ENCODE peak calls at places on chromosomes 7 and 10, in five cellular contexts. One of them, this sample, is unnamed.

GRCh38 chr7:155431711-155432110 is 26.2 kb upstream of the EN2 start:
- DNase-seq in activated T-cell treated with anti-CD3 and anti-CD28 coated beads, Interleukin-2, amount 50 U/mL, for 4 hours: no peak
- DNase-seq in HEK293T: no peak
- DNase-seq in right lobe of liver: no peak
- DNase-seq in ELR: no peak
- DNase-seq in this sample: no peak

GRCh38 chr10:86048973-86049372 is 317.6 kb downstream of the GRID1 start:
- DNase-seq in HEK293T: no peak
- DNase-seq in ELR: no peak
- DNase-seq in right lobe of liver: no peak
- DNase-seq in activated T-cell treated with anti-CD3 and anti-CD28 coated beads, Interleukin-2, amount 50 U/mL, for 4 hours: no peak
- DNase-seq in this sample: no peak

GRCh38 chr7:46616636-46617035 is 695.6 kb upstream of the IGFBP3 start:
- DNase-seq in activated T-cell treated with anti-CD3 and anti-CD28 coated beads, Interleukin-2, amount 50 U/mL, for 4 hours: no peak
- DNase-seq in ELR: peak; percentile 25
- DNase-seq in HEK293T: no peak
- DNase-seq in right lobe of liver: no peak
- DNase-seq in this sample: no peak

GRCh38 chr10:44990302-44990655 is 10.4 kb upstream of the ZNF22 start:
- DNase-seq in right lobe of liver: no peak
- DNase-seq in HEK293T: no peak
- DNase-seq in activated T-cell treated with anti-CD3 and anti-CD28 coated beads, Interleukin-2, amount 50 U/mL, for 4 hours: no peak
- DNase-seq in ELR: no peak
- DNase-seq in this sample: no peak

GRCh38 chr10:20265146-20265545 is 448.9 kb downstream of the PLXDC2 start:
- DNase-seq in ELR: no peak
- DNase-seq in HEK293T: no peak
- DNase-seq in activated T-cell treated with anti-CD3 and anti-CD28 coated beads, Interleukin-2, amount 50 U/mL, for 4 hours: no peak
- DNase-seq in right lobe of liver: no peak
- DNase-seq in this sample: no peak

GRCh38 chr7:36905836-36906235 is 181.5 kb upstream of the AOAH start:
- DNase-seq in ELR: no peak
- DNase-seq in HEK293T: no peak
- DNase-seq in activated T-cell treated with anti-CD3 and anti-CD28 coated beads, Interleukin-2, amount 50 U/mL, for 4 hours: no peak
- DNase-seq in right lobe of liver: no peak
- DNase-seq in this sample: no peak

GRCh38 chr10:46546591-46547330 is 9.7 kb downstream of the GPRIN2 start:
- DNase-seq in HEK293T: no peak
- DNase-seq in ELR: no peak
- DNase-seq in right lobe of liver: peak; percentile 64
- DNase-seq in activated T-cell treated with anti-CD3 and anti-CD28 coated beads, Interleukin-2, amount 50 U/mL, for 4 hours: no peak
- DNase-seq in this sample: peak; percentile 17

GRCh38 chr10:87844837-87845623 is 18.3 kb downstream of the KLLN start:
- DNase-seq in HEK293T: no peak
- DNase-seq in ELR: peak; percentile 85
- DNase-seq in right lobe of liver: no peak
- DNase-seq in activated T-cell treated with anti-CD3 and anti-CD28 coated beads, Interleukin-2, amount 50 U/mL, for 4 hours: no peak
- DNase-seq in this sample: no peak

GRCh38 chr7:107697246-107698044 is 36.8 kb downstream of the SLC26A4 start:
- DNase-seq in right lobe of liver: no peak
- DNase-seq in activated T-cell treated with anti-CD3 and anti-CD28 coated beads, Interleukin-2, amount 50 U/mL, for 4 hours: no peak
- DNase-seq in HEK293T: no peak
- DNase-seq in ELR: no peak
- DNase-seq in this sample: peak; percentile 2

GRCh38 chr7:106599343-106599698 is 61.6 kb downstream of the CCDC71L start:
- DNase-seq in right lobe of liver: no peak
- DNase-seq in activated T-cell treated with anti-CD3 and anti-CD28 coated beads, Interleukin-2, amount 50 U/mL, for 4 hours: no peak
- DNase-seq in HEK293T: no peak
- DNase-seq in ELR: no peak
- DNase-seq in this sample: no peak

GRCh38 chr10:133528296-133528844 is 1.2 kb downstream of the CYP2E1 start:
- DNase-seq in activated T-cell treated with anti-CD3 and anti-CD28 coated beads, Interleukin-2, amount 50 U/mL, for 4 hours: no peak
- DNase-seq in ELR: no peak
- DNase-seq in right lobe of liver: no peak
- DNase-seq in HEK293T: no peak
- DNase-seq in this sample: no peak

GRCh38 chr7:19404912-19405329 is 259.7 kb upstream of the FERD3L start:
- DNase-seq in ELR: peak; percentile 98
- DNase-seq in right lobe of liver: no peak
- DNase-seq in activated T-cell treated with anti-CD3 and anti-CD28 coated beads, Interleukin-2, amount 50 U/mL, for 4 hours: no peak
- DNase-seq in HEK293T: peak; percentile 22
- DNase-seq in this sample: no peak

GRCh38 chr7:5450549-5451327 is 27.1 kb upstream of the TNRC18 start:
- DNase-seq in HEK293T: peak; percentile 65
- DNase-seq in activated T-cell treated with anti-CD3 and anti-CD28 coated beads, Interleukin-2, amount 50 U/mL, for 4 hours: peak; percentile 43
- DNase-seq in right lobe of liver: peak; percentile 64
- DNase-seq in ELR: peak; percentile 60
- DNase-seq in this sample: peak; percentile 58

GRCh38 chr10:93181249-93181928 is 107.7 kb downstream of the CYP26A1 start:
- DNase-seq in HEK293T: no peak
- DNase-seq in ELR: no peak
- DNase-seq in activated T-cell treated with anti-CD3 and anti-CD28 coated beads, Interleukin-2, amount 50 U/mL, for 4 hours: no peak
- DNase-seq in right lobe of liver: no peak
- DNase-seq in this sample: no peak

GRCh38 chr7:158353606-158354570 is 233.7 kb downstream of the PTPRN2 start:
- DNase-seq in ELR: no peak
- DNase-seq in HEK293T: peak; percentile 37
- DNase-seq in right lobe of liver: no peak
- DNase-seq in activated T-cell treated with anti-CD3 and anti-CD28 coated beads, Interleukin-2, amount 50 U/mL, for 4 hours: no peak
- DNase-seq in this sample: no peak

GRCh38 chr7:78510580-78511188 is 712.1 kb downstream of the PHTF2 start:
- DNase-seq in right lobe of liver: peak; percentile 49
- DNase-seq in activated T-cell treated with anti-CD3 and anti-CD28 coated beads, Interleukin-2, amount 50 U/mL, for 4 hours: no peak
- DNase-seq in ELR: peak; percentile 56
- DNase-seq in HEK293T: peak; percentile 23
- DNase-seq in this sample: peak; percentile 55

GRCh38 chr10:74949434-74949833 is 123.0 kb downstream of the KAT6B start:
- DNase-seq in activated T-cell treated with anti-CD3 and anti-CD28 coated beads, Interleukin-2, amount 50 U/mL, for 4 hours: no peak
- DNase-seq in HEK293T: no peak
- DNase-seq in ELR: peak; percentile 70
- DNase-seq in right lobe of liver: no peak
- DNase-seq in this sample: no peak

GRCh38 chr7:98228801-98229200 is 17.6 kb downstream of the BHLHA15 start:
- DNase-seq in activated T-cell treated with anti-CD3 and anti-CD28 coated beads, Interleukin-2, amount 50 U/mL, for 4 hours: no peak
- DNase-seq in ELR: no peak
- DNase-seq in HEK293T: no peak
- DNase-seq in right lobe of liver: no peak
- DNase-seq in this sample: peak; percentile 93

GRCh38 chr7:52565980-52566379 is 469.5 kb upstream of the POM121L12 start:
- DNase-seq in HEK293T: no peak
- DNase-seq in activated T-cell treated with anti-CD3 and anti-CD28 coated beads, Interleukin-2, amount 50 U/mL, for 4 hours: no peak
- DNase-seq in right lobe of liver: no peak
- DNase-seq in ELR: no peak
- DNase-seq in this sample: no peak

GRCh38 chr10:62454696-62455451 is 80.7 kb downstream of the ZNF365 start:
- DNase-seq in activated T-cell treated with anti-CD3 and anti-CD28 coated beads, Interleukin-2, amount 50 U/mL, for 4 hours: no peak
- DNase-seq in ELR: peak; percentile 79
- DNase-seq in HEK293T: no peak
- DNase-seq in right lobe of liver: peak; percentile 77
- DNase-seq in this sample: no peak

GRCh38 chr10:112274831-112275230 is 8.4 kb upstream of the TECTB start:
- DNase-seq in ELR: no peak
- DNase-seq in HEK293T: no peak
- DNase-seq in activated T-cell treated with anti-CD3 and anti-CD28 coated beads, Interleukin-2, amount 50 U/mL, for 4 hours: no peak
- DNase-seq in right lobe of liver: no peak
- DNase-seq in this sample: no peak

GRCh38 chr10:11454160-11454559 is 157.3 kb downstream of the USP6NL start:
- DNase-seq in right lobe of liver: peak; percentile 20
- DNase-seq in ELR: no peak
- DNase-seq in activated T-cell treated with anti-CD3 and anti-CD28 coated beads, Interleukin-2, amount 50 U/mL, for 4 hours: no peak
- DNase-seq in HEK293T: no peak
- DNase-seq in this sample: no peak